ENCODE peak calls at places on chromosomes 1 and 21, in seven cellular contexts. V, C, Q, F, M, R and I are unnamed samples.

GRCh38 chr1:94456736-94457135 is 38.5 kb downstream of the ABCD3 start:
- DNase-seq in Q (peak; percentile 7), M (no peak), R (no peak), F (no peak), C (no peak), V (peak; percentile 5), I (no peak)

GRCh38 chr1:96962807-96963206 is 241.2 kb downstream of the PTBP2 start:
- DNase-seq in R (peak; percentile 68), M (no peak), F (no peak), Q (peak; percentile 51), C (peak; percentile 51), V (peak; percentile 73), I (no peak)

GRCh38 chr1:3078421-3078820 is 9.4 kb downstream of the PRDM16 start:
- DNase-seq in R (no peak), C (no peak), V (no peak), M (no peak), Q (no peak), F (no peak), I (no peak)

GRCh38 chr1:174393885-174394284 is 53.9 kb upstream of the GPR52 start:
- DNase-seq in V (no peak), R (no peak), F (no peak), M (no peak), C (no peak), Q (no peak), I (no peak)

GRCh38 chr21:41196990-41197389 is 29.0 kb downstream of the BACE2 start:
- DNase-seq in M (no peak), Q (peak; percentile 19), F (no peak), V (peak; percentile 29), R (peak; percentile 35), C (no peak), I (no peak)

GRCh38 chr1:43311521-43311920 is 10.7 kb downstream of the TIE1 start:
- DNase-seq in R (no peak), V (no peak), Q (no peak), C (no peak), F (no peak), M (no peak), I (no peak)

GRCh38 chr1:244209955-244210354 is 158.9 kb downstream of the ZBTB18 start:
- DNase-seq in F (no peak), Q (no peak), M (no peak), V (no peak), C (no peak), R (no peak), I (no peak)

GRCh38 chr1:108955111-108955510 is 8.2 kb downstream of the CLCC1 start:
- DNase-seq in M (no peak), C (no peak), F (no peak), Q (no peak), V (no peak), R (no peak), I (no peak)

GRCh38 chr1:116332461-116332860 is 40.6 kb upstream of the ATP1A1 start:
- DNase-seq in V (no peak), R (no peak), C (no peak), M (no peak), F (no peak), Q (no peak), I (no peak)

GRCh38 chr1:161994153-161994814 is 29.4 kb downstream of the OLFML2B start:
- DNase-seq in Q (peak; percentile 73), R (no peak), C (peak; percentile 61), V (no peak), M (no peak), F (no peak), I (peak; percentile 18)

GRCh38 chr1:167947733-167948132 is 10.9 kb upstream of the MPC2 start:
- DNase-seq in M (no peak), V (no peak), R (no peak), C (no peak), Q (no peak), F (no peak), I (no peak)

GRCh38 chr1:57190898-57191297 is 225.1 kb upstream of the C8B start:
- DNase-seq in Q (no peak), V (no peak), C (no peak), M (no peak), R (no peak), F (no peak), I (no peak)

GRCh38 chr1:234666761-234667160 is 56.8 kb upstream of the IRF2BP2 start:
- DNase-seq in C (no peak), F (no peak), R (no peak), M (no peak), Q (no peak), V (no peak), I (no peak)

GRCh38 chr1:85109475-85109874 is 61.2 kb upstream of the MCOLN3 start:
- DNase-seq in F (peak; percentile 42), C (peak; percentile 40), R (peak; percentile 62), M (peak; percentile 27), Q (peak; percentile 82), V (peak; percentile 35), I (peak; percentile 38)

GRCh38 chr1:244678687-244679086 is 25.8 kb downstream of the DESI2 start:
- DNase-seq in F (no peak), M (no peak), R (no peak), Q (no peak), C (no peak), V (no peak), I (peak; percentile 35)

GRCh38 chr1:232598133-232598532 is 31.8 kb downstream of the SIPA1L2 start:
- DNase-seq in Q (no peak), V (no peak), M (no peak), C (no peak), R (no peak), F (no peak), I (no peak)

GRCh38 chr1:25698252-25698651 is 81.7 kb downstream of the MAN1C1 start:
- DNase-seq in V (no peak), C (no peak), Q (no peak), R (no peak), M (no peak), F (no peak), I (no peak)

GRCh38 chr1:167507719-167508118 is 10.6 kb downstream of the CD247 start:
- DNase-seq in R (no peak), V (no peak), F (no peak), Q (no peak), C (no peak), M (no peak), I (no peak)

GRCh38 chr1:2046225-2046917 is 3.8 kb upstream of the PRKCZ start:
- DNase-seq in V (peak; percentile 48), Q (peak; percentile 31), F (peak; percentile 88), C (no peak), R (peak; percentile 49), M (no peak), I (no peak)
- TF ChIP-seq CTCF in V (peak; percentile 65), Q (peak; percentile 75), F (peak; percentile 71), C (peak; percentile 62), R (peak; percentile 98), M (peak; percentile 56), I (peak; percentile 48)

GRCh38 chr21:25887166-25887565 is 152.4 kb downstream of the GABPA start:
- DNase-seq in F (no peak), C (no peak), Q (peak; percentile 24), R (no peak), V (no peak), M (no peak), I (no peak)
- TF ChIP-seq CTCF in F (no peak), C (peak; percentile 34), Q (no peak), R (no peak), V (no peak), M (no peak), I (no peak)

GRCh38 chr21:26843912-26844257 is 1.3 kb downstream of the ADAMTS1 start:
- DNase-seq in Q (peak; percentile 66), V (peak; percentile 45), C (peak; percentile 79), F (no peak), R (peak; percentile 25), M (no peak), I (no peak)

GRCh38 chr21:26840206-26840605 is 5.0 kb downstream of the ADAMTS1 start:
- DNase-seq in F (no peak), R (no peak), Q (peak; percentile 14), C (no peak), M (no peak), V (no peak), I (no peak)

GRCh38 chr21:26842976-26843911 is 2.0 kb downstream of the ADAMTS1 start:
- DNase-seq in C (peak; percentile 95), Q (peak; percentile 96), V (peak; percentile 91), F (peak; percentile 79), M (peak; percentile 94), R (peak; percentile 89), I (peak; percentile 90)

GRCh38 chr21:26842300-26842699 is 2.9 kb downstream of the ADAMTS1 start:
- DNase-seq in V (peak; percentile 22), Q (peak; percentile 64), M (no peak), F (no peak), R (no peak), C (no peak), I (no peak)

GRCh38 chr21:26840912-26841311 is 4.3 kb downstream of the ADAMTS1 start:
- DNase-seq in R (peak; percentile 92), F (no peak), M (peak; percentile 72), V (peak; percentile 93), Q (peak; percentile 87), C (no peak), I (no peak)
- TF ChIP-seq CTCF in R (no peak), F (no peak), M (peak; percentile 20), V (peak; percentile 6), Q (no peak), C (peak; percentile 8), I (peak; percentile 12)

GRCh38 chr1:114215426-114215825 is 61.8 kb upstream of the SYT6 start:
- DNase-seq in F (no peak), C (no peak), V (no peak), Q (peak; percentile 8), M (no peak), R (no peak), I (no peak)
- TF ChIP-seq CTCF in F (no peak), C (peak; percentile 5), V (no peak), Q (no peak), M (no peak), R (no peak), I (no peak)

GRCh38 chr1:242535986-242536385 is 11.5 kb upstream of the PLD5 start:
- DNase-seq in V (no peak), M (no peak), C (no peak), R (no peak), F (no peak), Q (no peak), I (no peak)
- TF ChIP-seq CTCF in V (no peak), M (no peak), C (no peak), R (no peak), F (no peak), Q (no peak), I (no peak)

GRCh38 chr1:54105736-54106269 is 47.0 kb downstream of the CDCP2 start:
- DNase-seq in M (no peak), V (no peak), F (no peak), R (no peak), C (no peak), Q (no peak), I (no peak)
- TF ChIP-seq CTCF in M (no peak), V (no peak), F (no peak), R (no peak), C (no peak), Q (no peak), I (no peak)

GRCh38 chr1:220874201-220874655 is 5.0 kb upstream of the HLX start:
- DNase-seq in M (peak; percentile 42), F (peak; percentile 70), Q (peak; percentile 70), V (no peak), C (no peak), R (peak; percentile 23), I (no peak)
- TF ChIP-seq CTCF in M (peak; percentile 65), F (peak; percentile 67), Q (peak; percentile 72), V (peak; percentile 67), C (peak; percentile 69), R (peak; percentile 61), I (peak; percentile 73)